ENCODE peak calls at places on chromosomes 4 and X, in five cellular contexts. X is naive B cell, Y is immature natural killer cell, F is ELR, B is NCI-H2107. R is an unnamed sample.

GRCh38 chr4:79049840-79050520 is 110.7 kb upstream of the PAQR3 start:
- DNase-seq in Y (no peak), X (no peak), F (no peak), B (no peak), R (no peak)

GRCh38 chrX:66007851-66008250 is 32.0 kb downstream of the VSIG4 start:
- DNase-seq in F (no peak), Y (no peak), B (no peak), X (no peak), R (no peak)

GRCh38 chrX:140164383-140164782 is 199.1 kb upstream of the CXorf66 start:
- DNase-seq in X (no peak), Y (no peak), F (no peak), B (no peak), R (no peak)

GRCh38 chr4:72553540-72553939 is 15.5 kb downstream of the ADAMTS3 start:
- DNase-seq in B (no peak), F (no peak), Y (no peak), X (no peak), R (no peak)

GRCh38 chrX:102892103-102892502 is 45.0 kb upstream of the RAB40AL start:
- DNase-seq in X (no peak), F (no peak), B (no peak), Y (no peak), R (no peak)

GRCh38 chr4:26088433-26088928 is 174.5 kb downstream of the SMIM20 start:
- DNase-seq in F (peak; percentile 85), B (no peak), Y (no peak), X (peak; percentile 25), R (peak; percentile 72)

GRCh38 chr4:128068927-128069326 is 7.8 kb downstream of the LARP1B start:
- DNase-seq in B (no peak), F (peak; percentile 61), Y (no peak), X (no peak), R (no peak)

GRCh38 chr4:1864076-1865008 is 6.9 kb upstream of the NSD2 start:
- DNase-seq in B (no peak), Y (no peak), X (no peak), F (no peak), R (no peak)

GRCh38 chrX:31366076-31366475 is 294.2 kb upstream of the FTHL17 start:
- DNase-seq in X (no peak), F (no peak), B (no peak), Y (no peak), R (no peak)

GRCh38 chrX:118188977-118189376 is 72.4 kb upstream of the KLHL13 start:
- DNase-seq in Y (no peak), F (no peak), X (no peak), B (no peak), R (no peak)

GRCh38 chr4:158015241-158015640 is 157.6 kb downstream of the GASK1B start:
- DNase-seq in Y (no peak), B (no peak), F (peak; percentile 80), X (no peak), R (no peak)

GRCh38 chr4:129140521-129140920 is 44.6 kb downstream of the C4orf33 start:
- DNase-seq in B (no peak), X (no peak), Y (no peak), F (peak; percentile 3), R (no peak)

R was measured in fibroblast of the conjunctiva.